ENCODE peak calls at places on chromosome 1, in four cellular contexts. V is HCT116, I is K562, U is HepG2. W is an unnamed sample.

GRCh38 chr1:54805981-54806381 is 4.9 kb upstream of the TTC22 start:
- DNase-seq in I (no peak), U (no peak), V (no peak), W (no peak)

GRCh38 chr1:234631721-234632125 is 21.7 kb upstream of the IRF2BP2 start:
- DNase-seq in V (no peak), U (peak), I (no peak), W (no peak)

GRCh38 chr1:187342495-187342894 is 513.7 kb downstream of the PLA2G4A start:
- DNase-seq in U (no peak), V (no peak), I (no peak), W (no peak)

GRCh38 chr1:244878681-244879080 is 14.3 kb upstream of the HNRNPU start:
- DNase-seq in V (no peak), U (no peak), I (no peak), W (no peak)

GRCh38 chr1:145916745-145917144 is 1.8 kb downstream of the PEX11B start:
- DNase-seq in I (no peak), V (no peak), U (no peak), W (no peak)

GRCh38 chr1:241167121-241167619 is 189.8 kb downstream of the RGS7 start:
- DNase-seq in V (no peak), U (no peak), I (no peak), W (no peak)

GRCh38 chr1:102861247-102861646 is 247.1 kb downstream of the COL11A1 start:
- DNase-seq in V (no peak), U (no peak), I (no peak), W (no peak)

GRCh38 chr1:18723206-18723605 is 92.6 kb downstream of the PAX7 start:
- DNase-seq in I (no peak), V (no peak), U (no peak), W (no peak)

GRCh38 chr1:15106608-15107007 is 46.9 kb upstream of the TMEM51 start:
- DNase-seq in I (no peak), V (no peak), U (no peak), W (no peak)

GRCh38 chr1:90730247-90731022 is 13.3 kb upstream of the BARHL2 start:
- DNase-seq in U (no peak), I (no peak), V (no peak), W (peak)

GRCh38 chr1:226723640-226724532 is 15.2 kb downstream of the ITPKB start:
- DNase-seq in I (peak), U (no peak), V (no peak), W (no peak)

GRCh38 chr1:30694248-30695175 is 28.9 kb downstream of the MATN1 start:
- DNase-seq in I (no peak), V (no peak), U (no peak), W (no peak)

GRCh38 chr1:48572134-48572533 is 100.1 kb upstream of the SPATA6 start:
- DNase-seq in I (no peak), V (no peak), U (no peak), W (no peak)

GRCh38 chr1:113675299-113675698 is 84.0 kb downstream of the PHTF1 start:
- DNase-seq in I (no peak), V (no peak), U (no peak), W (no peak)

GRCh38 chr1:38563985-38564735 is 295.4 kb downstream of the RRAGC start:
- DNase-seq in V (no peak), U (no peak), I (no peak), W (no peak)

GRCh38 chr1:54464477-54465146 is 58.4 kb upstream of the SSBP3 start:
- DNase-seq in I (peak), U (no peak), V (no peak), W (peak)

GRCh38 chr1:150909585-150910185 is 16.5 kb upstream of the SETDB1 start:
- DNase-seq in V (no peak), I (no peak), U (no peak), W (no peak)

GRCh38 chr1:109910963-109911798 is 532 bp downstream of the CSF1 start:
- DNase-seq in I (peak), V (no peak), U (no peak), W (no peak)

GRCh38 chr1:236502972-236503639 is 20.7 kb upstream of the LGALS8 start:
- DNase-seq in U (peak), I (peak), V (peak), W (no peak)

GRCh38 chr1:32894019-32894600 is 7.1 kb downstream of the TMEM54 start:
- DNase-seq in I (no peak), U (no peak), V (no peak), W (peak)
- TF ChIP-seq ELF1 in I (no peak), U (no peak), V (no peak), W (no peak)

GRCh38 chr1:46721806-46722205 is 2.9 kb upstream of the EFCAB14 start:
- DNase-seq in U (no peak), I (peak), V (no peak), W (no peak)

GRCh38 chr1:46721204-46721603 is 2.3 kb upstream of the EFCAB14 start:
- DNase-seq in V (no peak), I (no peak), U (no peak), W (no peak)

GRCh38 chr1:46724991-46725735 is 6.2 kb upstream of the EFCAB14 start:
- DNase-seq in V (peak), I (peak), U (peak), W (peak)

GRCh38 chr1:46725736-46726108 is 6.8 kb upstream of the EFCAB14 start:
- DNase-seq in V (no peak), U (peak), I (no peak), W (no peak)

DNA sequence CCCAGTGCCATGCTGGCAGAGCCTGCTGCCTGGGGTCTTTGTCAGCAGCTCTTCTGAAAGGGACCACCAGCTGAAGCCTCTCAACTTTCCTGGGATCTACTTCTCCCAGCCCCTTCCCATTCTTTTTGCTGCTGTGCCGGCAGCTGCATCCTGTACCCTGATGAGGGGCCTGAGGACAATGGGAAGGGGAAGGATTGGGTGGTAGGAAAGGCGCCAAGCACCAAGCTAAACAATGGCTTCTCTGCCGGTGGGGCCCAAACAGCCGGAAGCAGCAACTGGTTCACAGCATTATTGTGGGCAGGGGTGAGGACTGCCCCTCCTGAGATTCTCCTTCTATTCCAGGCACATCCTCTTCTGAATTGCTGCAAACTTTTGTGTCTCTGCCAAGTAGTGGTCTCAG is 5.0 kb upstream of the EFCAB14 start:
- DNase-seq in I (no peak), V (no peak), U (no peak), W (no peak)
- TF ChIP-seq ELF1 in I (no peak), V (no peak), U (no peak), W (no peak)

GRCh38 chr1:223346311-223346710 is 17.7 kb downstream of the SUSD4 start:
- DNase-seq in U (no peak), V (no peak), I (no peak), W (no peak)

GRCh38 chr1:223343692-223344091 is 20.3 kb downstream of the SUSD4 start:
- DNase-seq in V (no peak), U (no peak), I (no peak), W (no peak)

GRCh38 chr1:223344491-223344890 is 19.5 kb downstream of the SUSD4 start:
- DNase-seq in I (no peak), U (no peak), V (no peak), W (no peak)

GRCh38 chr1:223347583-223347982 is 16.4 kb downstream of the SUSD4 start:
- DNase-seq in U (no peak), V (no peak), I (no peak), W (no peak)

DNA sequence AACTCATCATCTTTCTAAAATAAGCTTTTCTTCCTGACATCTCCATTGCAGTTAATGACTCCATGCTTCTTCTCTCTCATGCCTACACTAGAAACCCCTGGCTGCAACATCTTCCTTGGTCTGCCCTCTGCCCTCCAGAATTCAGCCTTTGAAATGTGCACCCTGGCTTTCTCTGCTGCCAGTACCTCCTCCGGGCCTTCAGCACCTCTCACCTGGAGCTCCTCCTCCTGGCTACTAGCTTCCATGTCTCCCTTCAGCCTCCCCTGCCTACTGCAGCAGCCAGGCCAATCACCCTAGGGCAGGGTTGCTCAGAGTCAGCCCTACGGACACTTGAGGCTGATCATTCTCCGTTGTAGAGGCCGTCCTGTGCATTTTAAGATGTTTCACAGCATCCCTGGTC is 18.3 kb downstream of the SUSD4 start:
- DNase-seq in U (no peak), V (no peak), I (no peak), W (no peak)
- TF ChIP-seq ELF1 in U (no peak), V (no peak), I (no peak), W (no peak)

DNA sequence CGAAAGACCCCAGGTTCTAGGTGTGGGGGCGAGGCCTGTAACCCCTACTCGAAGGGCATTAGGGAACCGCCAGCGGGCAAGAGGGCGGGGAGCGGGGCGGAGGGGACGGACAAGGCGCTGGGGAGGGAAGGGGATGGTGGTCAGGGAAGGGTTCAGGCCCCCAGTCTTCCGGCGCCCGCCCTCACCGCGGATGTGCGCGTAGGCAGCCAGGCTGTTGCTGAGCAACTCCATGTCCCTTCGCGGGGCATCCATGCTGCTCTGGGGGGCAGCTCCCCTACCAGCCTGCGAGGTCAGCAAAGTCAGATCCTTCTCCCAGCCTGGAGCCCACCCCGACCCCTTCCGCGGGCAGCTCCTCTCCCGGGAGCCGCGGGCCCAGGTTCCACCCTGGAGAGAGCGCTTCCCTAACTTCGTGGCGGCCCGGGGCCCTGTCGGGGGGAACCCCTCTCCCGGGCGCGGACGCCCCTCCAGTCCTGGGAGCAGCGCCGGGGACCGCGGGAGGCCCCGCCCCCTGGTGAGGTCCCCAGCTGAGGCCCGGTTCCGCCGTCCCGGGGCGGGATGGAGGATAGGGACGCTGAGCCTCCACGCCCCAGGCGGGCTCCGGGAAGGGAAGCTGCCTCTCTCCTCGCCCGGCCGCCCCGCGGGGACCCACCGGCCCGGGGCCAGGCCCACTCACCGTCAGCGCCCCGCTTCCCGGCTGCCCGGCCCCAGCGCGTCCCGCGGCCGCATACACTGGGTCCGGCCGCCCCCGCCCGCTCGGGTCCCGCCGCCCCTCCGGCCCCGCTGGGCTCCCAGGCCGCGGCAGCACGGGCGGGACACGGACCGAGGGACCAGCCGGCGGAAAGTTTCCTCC is 434 bp downstream of the EVA1B start:
- DNase-seq in V (no peak), I (peak), U (no peak), W (peak)
- TF ChIP-seq ELF1 in V (no peak), I (no peak), U (no peak), W (no peak)

DNA sequence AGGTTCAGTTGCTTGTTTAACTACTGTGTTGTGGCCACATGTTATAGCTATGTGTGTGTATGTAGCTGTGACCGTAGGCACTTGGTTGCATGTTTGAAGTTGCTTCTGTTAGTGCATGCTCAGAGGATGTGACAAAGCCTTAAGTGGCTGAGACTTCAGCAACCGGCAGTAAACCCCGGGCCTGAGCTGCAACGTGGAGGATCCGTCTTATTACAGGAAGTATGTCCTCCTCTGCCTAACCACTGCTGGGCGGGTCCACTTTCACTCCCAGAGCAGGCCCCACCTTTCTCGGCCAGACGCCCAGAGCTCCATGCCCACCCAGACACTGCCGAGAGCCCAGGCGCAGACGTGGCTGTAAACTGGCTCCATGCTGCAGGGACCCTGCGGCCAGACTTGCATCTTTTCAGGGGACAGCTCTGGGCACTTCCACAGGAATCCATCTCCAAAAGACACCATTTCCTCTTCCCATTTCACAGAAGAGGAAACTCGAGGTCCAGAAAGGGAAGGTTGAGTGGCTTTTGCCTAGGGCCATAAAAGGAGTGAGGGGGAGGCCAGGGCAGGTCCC is 2.2 kb downstream of the TCEA3 start:
- DNase-seq in U (no peak), I (peak), V (no peak), W (peak)
- TF ChIP-seq ELF1 in U (no peak), I (peak), V (no peak), W (no peak)

GRCh38 chr1:75908717-75909152 is 23.5 kb downstream of the ASB17 start:
- DNase-seq in U (peak), V (peak), I (no peak), W (peak)
- TF ChIP-seq ELF1 in U (no peak), V (no peak), I (no peak), W (no peak)

DNA sequence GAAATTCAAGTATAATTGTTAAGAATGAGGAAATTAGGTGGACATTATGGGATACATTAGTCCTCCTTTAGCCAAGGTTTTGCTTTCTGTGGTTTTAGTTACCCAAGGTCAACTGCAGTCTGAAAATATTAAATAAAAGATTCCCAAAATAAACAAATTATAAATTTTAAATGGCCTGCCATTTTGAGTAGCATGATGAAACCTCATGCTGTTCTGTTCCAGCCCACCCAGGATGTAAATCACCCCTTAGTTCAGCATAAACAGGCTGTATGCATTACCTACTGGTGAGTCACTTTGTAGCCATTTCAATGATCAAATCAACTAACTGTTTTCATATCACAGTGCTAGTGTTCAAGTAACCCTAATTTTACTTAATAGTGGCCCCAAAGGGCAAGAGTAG is 132.5 kb upstream of the LYPLAL1 start:
- DNase-seq in V (no peak), I (no peak), U (no peak), W (no peak)
- TF ChIP-seq ELF1 in V (no peak), I (no peak), U (no peak), W (no peak)